ENCODE peak calls at places on chromosome 7, in four cellular contexts. I is H1, N is IMR-90, D is H9. L is an unnamed sample.
A peak's percentile ranks its signal among the peaks of the same experiment; 100 is the strongest.

GRCh38 chr7:107994366-107994765 is 8.6 kb downstream of the LAMB1 start:
- DNase-seq in I (no peak), N (no peak), D (no peak), L (no peak)

GRCh38 chr7:157490465-157490912 is 153.7 kb downstream of the DNAJB6 start:
- DNase-seq in I (no peak), N (peak; percentile 19), D (no peak), L (no peak)

GRCh38 chr7:144459635-144460034 is 56.1 kb upstream of the NOBOX start:
- DNase-seq in I (no peak), N (no peak), D (no peak), L (no peak)

GRCh38 chr7:23276381-23276780 is 22.8 kb upstream of the MALSU1 start:
- DNase-seq in I (peak; percentile 17), N (no peak), D (peak; percentile 66), L (no peak)

GRCh38 chr7:93382362-93382761 is 150.2 kb downstream of the VPS50 start:
- DNase-seq in I (no peak), N (no peak), D (no peak), L (no peak)

GRCh38 chr7:155576416-155576815 is 30.1 kb upstream of the CNPY1 start:
- DNase-seq in I (no peak), N (no peak), D (no peak), L (no peak)

GRCh38 chr7:16926283-16926682 is 44.5 kb upstream of the AGR3 start:
- DNase-seq in I (no peak), N (peak; percentile 54), D (no peak), L (no peak)

GRCh38 chr7:16080131-16080530 is 341.2 kb downstream of the CRPPA start:
- DNase-seq in I (no peak), N (no peak), D (no peak), L (no peak)

GRCh38 chr7:134448359-134449229 is 10.3 kb downstream of the AKR1B1 start:
- DNase-seq in I (no peak), N (peak; percentile 96), D (peak; percentile 10), L (no peak)

GRCh38 chr7:34165927-34166550 is 260.7 kb downstream of the BMPER start:
- DNase-seq in I (no peak), N (peak; percentile 60), D (no peak), L (no peak)

GRCh38 chr7:22485189-22485588 is 14.8 kb downstream of the STEAP1B start:
- DNase-seq in I (no peak), N (peak; percentile 50), D (no peak), L (no peak)

GRCh38 chr7:27238979-27239779 is 3.4 kb upstream of the EVX1 start:
- DNase-seq in I (no peak), N (no peak), D (peak; percentile 54), L (no peak)

GRCh38 chr7:51369746-51370145 is 53.1 kb upstream of the COBL start:
- DNase-seq in I (no peak), N (no peak), D (no peak), L (no peak)

GRCh38 chr7:68407460-68407859 is 1190.8 kb upstream of the AUTS2 start:
- DNase-seq in I (no peak), N (no peak), D (no peak), L (no peak)

GRCh38 chr7:30975257-30975899 is 11.6 kb downstream of the GHRHR start:
- DNase-seq in I (no peak), N (no peak), D (no peak), L (no peak)

GRCh38 chr7:69932034-69932628 is 333.9 kb downstream of the AUTS2 start:
- DNase-seq in I (no peak), N (peak; percentile 4), D (no peak), L (peak; percentile 35)

GRCh38 chr7:69906309-69906995 is 308.2 kb downstream of the AUTS2 start:
- DNase-seq in I (no peak), N (no peak), D (no peak), L (no peak)

GRCh38 chr7:15832996-15833395 is 146.5 kb upstream of the MEOX2 start:
- DNase-seq in I (no peak), N (no peak), D (no peak), L (no peak)

GRCh38 chr7:107948645-107949442 is 54.1 kb downstream of the LAMB1 start:
- DNase-seq in I (no peak), N (peak; percentile 94), D (no peak), L (no peak)

GRCh38 chr7:128167316-128167691 is 73.8 kb upstream of the LEP start:
- DNase-seq in I (no peak), N (peak; percentile 75), D (peak; percentile 53), L (no peak)

GRCh38 chr7:47497367-47498096 is 84.4 kb downstream of the TNS3 start:
- DNase-seq in I (no peak), N (no peak), D (no peak), L (no peak)

GRCh38 chr7:125254521-125254920 is 324.9 kb upstream of the POT1 start:
- DNase-seq in I (no peak), N (no peak), D (no peak), L (no peak)

GRCh38 chr7:30974605-30975256 is 11.0 kb downstream of the GHRHR start:
- DNase-seq in I (peak; percentile 36), N (peak; percentile 40), D (peak; percentile 86), L (peak; percentile 58)

GRCh38 chr7:96021533-96021932 is 249.2 kb downstream of the DYNC1I1 start:
- DNase-seq in I (no peak), N (peak; percentile 16), D (no peak), L (no peak)

GRCh38 chr7:152706465-152706864 is 30.5 kb upstream of the XRCC2 start:
- DNase-seq in I (no peak), N (no peak), D (no peak), L (no peak)

GRCh38 chr7:88546808-88547207 is 212.7 kb upstream of the ZNF804B start:
- DNase-seq in I (peak; percentile 17), N (no peak), D (peak; percentile 68), L (no peak)

GRCh38 chr7:131889572-131890150 is 333.2 kb upstream of the PODXL start:
- DNase-seq in I (no peak), N (no peak), D (no peak), L (no peak)

GRCh38 chr7:4239991-4240812 is 441.9 kb upstream of the FOXK1 start:
- DNase-seq in I (no peak), N (no peak), D (no peak), L (no peak)

GRCh38 chr7:134462337-134462925 is 3.5 kb upstream of the AKR1B1 start:
- DNase-seq in I (no peak), N (peak; percentile 87), D (no peak), L (no peak)

GRCh38 chr7:77216233-77216632 is 16.6 kb upstream of the FGL2 start:
- DNase-seq in I (no peak), N (no peak), D (no peak), L (no peak)

GRCh38 chr7:155676052-155676451 is 31.6 kb downstream of the RBM33 start:
- DNase-seq in I (no peak), N (no peak), D (no peak), L (no peak)

GRCh38 chr7:50406935-50407334 is 43.2 kb downstream of the FIGNL1 start:
- DNase-seq in I (no peak), N (no peak), D (no peak), L (no peak)

GRCh38 chr7:16428672-16429071 is 7.3 kb upstream of the CRPPA start:
- DNase-seq in I (no peak), N (peak; percentile 84), D (no peak), L (no peak)

GRCh38 chr7:149495785-149496641 is 1.6 kb downstream of the ZNF746 start:
- DNase-seq in I (no peak), N (peak; percentile 85), D (no peak), L (no peak)

GRCh38 chr7:117875566-117875965 is 2.3 kb upstream of the CTTNBP2 start:
- DNase-seq in I (peak; percentile 58), N (peak; percentile 28), D (peak; percentile 75), L (peak; percentile 32)

GRCh38 chr7:55474944-55475911 is 97.1 kb downstream of the VOPP1 start:
- DNase-seq in I (no peak), N (no peak), D (peak; percentile 23), L (no peak)

GRCh38 chr7:132109768-132110167 is 466.5 kb downstream of the PLXNA4 start:
- DNase-seq in I (no peak), N (no peak), D (no peak), L (no peak)

DNA sequence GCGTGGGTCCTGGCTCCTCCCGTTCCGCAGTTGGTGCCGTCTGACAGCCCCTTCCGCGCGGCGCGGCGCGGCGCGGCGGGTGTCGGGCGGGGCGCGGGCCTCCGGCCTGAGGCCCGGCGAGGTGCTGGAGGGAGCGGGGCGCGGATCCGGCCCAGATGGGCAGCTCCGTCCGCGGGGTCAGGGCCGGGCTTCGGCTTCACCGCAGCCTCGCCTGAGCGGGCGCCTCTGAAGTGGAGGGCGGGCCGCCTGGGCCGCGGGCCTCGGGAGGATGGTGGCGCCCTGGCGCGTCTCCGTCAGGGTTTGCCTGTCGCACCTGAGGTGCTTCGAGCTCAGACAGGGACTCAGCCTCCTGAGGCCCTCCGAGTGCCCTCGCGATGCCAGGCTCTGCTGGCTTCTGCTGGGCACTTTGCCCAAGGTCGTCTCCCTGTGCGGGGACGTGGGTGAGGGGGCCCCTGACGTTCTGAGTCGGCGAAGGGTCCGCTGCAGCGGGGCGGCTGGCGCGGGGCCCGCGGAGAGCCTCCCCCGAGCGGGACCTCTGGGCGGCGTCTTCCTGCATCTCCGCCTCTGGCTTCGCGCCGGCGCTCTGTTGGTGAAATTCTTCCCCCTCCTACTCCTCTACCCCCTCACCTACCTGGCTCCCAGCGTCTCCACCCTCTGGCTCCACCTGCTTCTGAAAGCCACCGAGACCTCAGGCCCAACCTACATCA is 471 bp downstream of the ADCK2 start:
- DNase-seq in I (no peak), N (no peak), D (peak; percentile 78), L (peak; percentile 24)
- H3K4ac ChIP-seq in I (no peak overlapping the region), N (peak overlapping the region; percentile 26), D (no peak overlapping the region), L (peak overlapping the region; percentile 95)

GRCh38 chr7:28984631-28985030 is 26.5 kb upstream of the TRIL start:
- DNase-seq in I (no peak), N (peak; percentile 85), D (peak; percentile 44), L (peak; percentile 31)
- H3K14ac ChIP-seq in I (no peak overlapping the region), N (peak overlapping the region; percentile 28), D (no peak overlapping the region), L (no peak overlapping the region)

GRCh38 chr7:573496-574295 is 54.0 kb upstream of the PDGFA start:
- DNase-seq in I (no peak), N (no peak), D (no peak), L (no peak)
- H3K9ac ChIP-seq in I (no peak overlapping the region), N (no peak overlapping the region), D (no peak overlapping the region), L (no peak overlapping the region)

GRCh38 chr7:8418627-8419245 is 14.7 kb upstream of the NXPH1 start:
- DNase-seq in I (no peak), N (peak; percentile 40), D (peak; percentile 36), L (peak; percentile 59)
- H3K4ac ChIP-seq in I (no peak overlapping the region), N (no peak overlapping the region), D (no peak overlapping the region), L (no peak overlapping the region)

GRCh38 chr7:24730018-24730369 is 27.3 kb downstream of the GSDME start:
- DNase-seq in I (no peak), N (no peak), D (no peak), L (no peak)

GRCh38 chr7:24734306-24734705 is 23.0 kb downstream of the GSDME start:
- DNase-seq in I (no peak), N (peak; percentile 29), D (no peak), L (no peak)

GRCh38 chr7:24731313-24731712 is 26.0 kb downstream of the GSDME start:
- DNase-seq in I (no peak), N (no peak), D (no peak), L (no peak)

GRCh38 chr7:24732646-24733413 is 24.4 kb downstream of the GSDME start:
- DNase-seq in I (no peak), N (peak; percentile 92), D (no peak), L (no peak)

GRCh38 chr7:24733414-24734060 is 23.7 kb downstream of the GSDME start:
- DNase-seq in I (no peak), N (no peak), D (no peak), L (no peak)
- H3K14ac ChIP-seq in I (no peak overlapping the region), N (peak overlapping the region; percentile 70), D (no peak overlapping the region), L (no peak overlapping the region)

L was measured in neuronal stem cell.